ENCODE peak calls at places on chromosomes 13 and 19, in four cellular contexts. E is H9, L is A549, U is HCT116. I is an unnamed sample.

GRCh38 chr19:17718467-17718987 is 753 bp upstream of the MAP1S start:
- DNase-seq in E (no peak), L (no peak), U (no peak), I (no peak)

GRCh38 chr19:47239610-47240296 is 8.8 kb upstream of the BBC3 start:
- DNase-seq in E (peak), L (no peak), U (no peak), I (peak)

GRCh38 chr19:1745589-1746031 is 7.7 kb upstream of the ONECUT3 start:
- DNase-seq in E (no peak), L (no peak), U (peak), I (no peak)

GRCh38 chr13:54394319-54394718 is 1365.7 kb downstream of the OLFM4 start:
- DNase-seq in E (no peak), L (no peak), U (no peak), I (no peak)

GRCh38 chr19:49017666-49018351 is 918 bp upstream of the LHB start:
- DNase-seq in E (peak), L (peak), U (peak), I (peak)

GRCh38 chr19:16608290-16608704 is 19.7 kb downstream of the MED26 start:
- DNase-seq in E (no peak), L (no peak), U (no peak), I (no peak)

GRCh38 chr19:49861541-49862410 is 5.6 kb downstream of the PNKP start:
- DNase-seq in E (peak), L (no peak), U (no peak), I (no peak)

GRCh38 chr19:18131841-18132596 is 20.9 kb upstream of the PIK3R2 start:
- DNase-seq in E (peak), L (no peak), U (no peak), I (no peak)

GRCh38 chr19:10007811-10008211 is 2.5 kb downstream of the COL5A3 start:
- DNase-seq in E (no peak), L (no peak), U (no peak), I (no peak)

GRCh38 chr13:88196106-88196505 is 524.9 kb downstream of the SLITRK5 start:
- DNase-seq in E (no peak), L (no peak), U (no peak), I (no peak)

GRCh38 chr13:61954092-61954491 is 538.4 kb upstream of the PCDH20 start:
- DNase-seq in E (no peak), L (no peak), U (peak), I (no peak)

GRCh38 chr13:46100191-46100877 is 4.5 kb downstream of the CPB2 start:
- DNase-seq in E (no peak), L (no peak), U (no peak), I (no peak)

GRCh38 chr13:81140675-81141074 is 799.7 kb upstream of the SPRY2 start:
- DNase-seq in E (no peak), L (no peak), U (no peak), I (no peak)

GRCh38 chr13:28059214-28059613 is 41.2 kb downstream of the FLT3 start:
- DNase-seq in E (peak), L (peak), U (peak), I (peak)

GRCh38 chr13:81017525-81018152 is 676.7 kb upstream of the SPRY2 start:
- DNase-seq in E (no peak), L (peak), U (peak), I (peak)

GRCh38 chr13:51066091-51066831 is 44.8 kb downstream of the C13orf42 start:
- DNase-seq in E (no peak), L (no peak), U (no peak), I (no peak)

GRCh38 chr19:45254044-45254531 is 3.0 kb downstream of the MARK4 start:
- DNase-seq in E (no peak), L (no peak), U (no peak), I (no peak)

GRCh38 chr19:38632476-38633213 is 13.7 kb downstream of the EIF3K start:
- DNase-seq in E (no peak), L (no peak), U (no peak), I (no peak)

GRCh38 chr13:88887045-88887662 is 1216.0 kb downstream of the SLITRK5 start:
- DNase-seq in E (peak), L (no peak), U (no peak), I (no peak)

GRCh38 chr19:33819875-33820781 is 23.5 kb downstream of the KCTD15 start:
- DNase-seq in E (peak), L (peak), U (no peak), I (peak)

DNA sequence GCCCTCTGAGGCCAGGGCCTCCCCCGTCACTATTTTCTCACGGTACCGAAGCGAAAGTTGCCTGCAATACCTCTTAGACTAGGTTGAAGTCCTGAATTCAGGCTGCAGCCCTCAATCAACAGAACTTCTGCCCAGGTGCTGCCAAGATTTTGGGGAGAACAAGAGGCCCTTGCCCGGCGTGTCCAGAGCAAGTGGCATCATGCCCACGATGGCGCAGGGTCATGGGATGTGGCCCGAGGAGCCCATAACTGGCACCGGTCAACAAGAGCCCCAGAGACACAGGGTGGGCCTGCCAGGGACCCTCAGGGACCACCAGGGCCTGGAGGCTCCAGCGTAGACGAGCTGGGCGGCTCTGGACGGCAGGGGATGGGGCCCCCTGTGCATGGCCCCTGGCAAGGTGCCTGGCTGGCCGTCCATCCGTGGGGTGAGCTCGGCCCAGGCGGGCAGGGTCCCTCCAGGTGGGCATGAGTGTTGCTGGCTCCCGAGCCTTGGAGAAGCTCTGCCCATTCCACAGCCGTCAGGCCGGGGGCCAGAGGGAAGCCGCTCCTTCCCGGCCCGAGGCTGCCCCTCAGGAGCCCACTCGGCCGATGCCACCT is 45.1 kb downstream of the GAS6 start:
- DNase-seq in E (no peak), L (no peak), U (no peak), I (no peak)
- H3K27ac ChIP-seq in E (no peak), L (no peak), U (no peak), I (no peak)

DNA sequence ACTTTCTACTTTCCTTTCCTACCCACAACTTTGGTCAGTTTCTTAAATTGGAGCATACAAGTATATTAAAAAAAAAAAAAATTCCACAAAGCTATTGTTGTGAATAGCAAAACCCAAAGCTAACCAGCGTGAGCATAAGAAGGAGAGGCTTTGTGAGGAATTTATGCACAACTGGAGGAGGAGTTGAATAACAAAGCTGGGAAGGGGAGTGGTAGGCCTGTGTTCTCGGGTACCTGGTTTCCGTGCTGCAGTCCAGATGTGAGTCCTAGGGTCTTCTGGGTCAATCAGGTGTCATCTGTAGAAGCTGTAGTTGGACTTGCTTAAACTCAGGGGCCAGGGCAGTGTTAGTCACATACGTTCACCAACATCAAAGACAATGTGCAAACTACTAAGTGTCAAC is 422.5 kb upstream of the SGCG start:
- DNase-seq in E (no peak), L (no peak), U (no peak), I (no peak)
- H3K4me2 ChIP-seq in E (no peak), L (no peak), U (no peak), I (no peak)

GRCh38 chr19:37172368-37173366 is at the start of gene ZNF585A:
- DNase-seq in E (peak), L (peak), U (peak), I (peak)
- H3K27ac ChIP-seq in E (no peak), L (peak), U (no peak), I (no peak)

GRCh38 chr13:42028113-42028799 is 20.2 kb upstream of the DGKH start:
- DNase-seq in E (no peak), L (peak), U (no peak), I (no peak)
- H3K4me2 ChIP-seq in E (no peak), L (peak), U (no peak), I (no peak)